ENCODE peak calls at places on chromosomes 13 and 19, in five cellular contexts. One of them, this sample, is unnamed. For H3K4me1, the result is how much of the 10 kb centered on the place peaks cover.

GRCh38 chr19:5588441-5588840 is 20.7 kb upstream of the TINCR start:
- DNase-seq in A549: no peak
- DNase-seq in H1: no peak
- DNase-seq in HCT116: no peak
- DNase-seq in IMR-90: no peak
- DNase-seq in this sample: no peak

GRCh38 chr19:14496849-14497346 is 971 bp upstream of the GIPC1 start:
- DNase-seq in H1: no peak
- DNase-seq in HCT116: no peak
- DNase-seq in IMR-90: no peak
- DNase-seq in A549: no peak
- DNase-seq in this sample: no peak

GRCh38 chr19:31154021-31154420 is 195.2 kb downstream of the TSHZ3 start:
- DNase-seq in H1: no peak
- DNase-seq in A549: no peak
- DNase-seq in IMR-90: peak
- DNase-seq in HCT116: no peak
- DNase-seq in this sample: no peak

GRCh38 chr13:97279913-97280312 is 57.8 kb downstream of the MBNL2 start:
- DNase-seq in IMR-90: peak
- DNase-seq in H1: no peak
- DNase-seq in A549: no peak
- DNase-seq in HCT116: no peak
- DNase-seq in this sample: no peak

GRCh38 chr13:28273919-28274318 is 135.6 kb downstream of the PAN3 start:
- DNase-seq in IMR-90: peak
- DNase-seq in HCT116: no peak
- DNase-seq in H1: no peak
- DNase-seq in A549: no peak
- DNase-seq in this sample: no peak

GRCh38 chr19:18514800-18515682 is 6.8 kb downstream of the ELL start:
- DNase-seq in A549: no peak
- DNase-seq in H1: no peak
- DNase-seq in HCT116: no peak
- DNase-seq in IMR-90: peak
- DNase-seq in this sample: peak

GRCh38 chr13:78012046-78012445 is 93.4 kb upstream of the EDNRB start:
- DNase-seq in IMR-90: no peak
- DNase-seq in HCT116: no peak
- DNase-seq in H1: no peak
- DNase-seq in A549: no peak
- DNase-seq in this sample: no peak

GRCh38 chr19:38093587-38093986 is 130.4 kb downstream of the DPF1 start:
- DNase-seq in H1: no peak
- DNase-seq in A549: no peak
- DNase-seq in HCT116: no peak
- DNase-seq in IMR-90: no peak
- DNase-seq in this sample: no peak

GRCh38 chr13:113991676-113992179 is 17.9 kb upstream of the C13orf46 start:
- DNase-seq in IMR-90: no peak
- DNase-seq in H1: no peak
- DNase-seq in A549: no peak
- DNase-seq in HCT116: no peak
- DNase-seq in this sample: no peak

GRCh38 chr19:38617283-38617763 is 430 bp downstream of the MAP4K1 start:
- DNase-seq in IMR-90: no peak
- DNase-seq in H1: no peak
- DNase-seq in HCT116: no peak
- DNase-seq in A549: no peak
- DNase-seq in this sample: no peak

GRCh38 chr19:31135841-31136240 is 213.4 kb downstream of the TSHZ3 start:
- DNase-seq in H1: no peak
- DNase-seq in A549: no peak
- DNase-seq in IMR-90: peak
- DNase-seq in HCT116: no peak
- DNase-seq in this sample: no peak

DNA sequence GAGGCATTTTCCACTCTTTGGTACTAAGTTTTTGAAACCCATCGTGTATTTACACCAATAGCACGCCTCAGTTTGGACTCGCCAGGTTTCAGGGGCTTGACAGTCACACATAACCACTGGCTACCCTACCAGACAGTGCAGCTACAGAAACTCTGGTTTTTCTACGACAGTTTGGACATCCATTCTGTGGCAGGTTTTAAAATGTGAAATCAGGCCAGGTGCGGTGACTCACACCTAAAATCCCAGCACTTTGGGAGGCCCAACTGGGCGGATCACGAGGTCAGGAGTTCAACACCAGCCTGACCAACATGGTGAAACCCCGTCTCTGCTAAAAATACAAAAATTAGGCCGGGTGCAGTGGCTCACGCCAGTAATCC is 13.2 kb downstream of the KDELR1 start:
- DNase-seq in H1: no peak
- DNase-seq in A549: no peak
- DNase-seq in HCT116: no peak
- DNase-seq in IMR-90: no peak
- DNase-seq in this sample: no peak
- TF ChIP-seq RAD21 in H1: no peak
- TF ChIP-seq RAD21 in A549: no peak
- TF ChIP-seq RAD21 in HCT116: no peak
- TF ChIP-seq RAD21 in IMR-90: no peak
- TF ChIP-seq RAD21 in this sample: no peak

GRCh38 chr13:35941374-35941773 is 189.8 kb downstream of the DCLK1 start:
- DNase-seq in HCT116: no peak
- DNase-seq in H1: no peak
- DNase-seq in IMR-90: no peak
- DNase-seq in A549: no peak
- DNase-seq in this sample: no peak

GRCh38 chr13:35947315-35947714 is 183.9 kb downstream of the DCLK1 start:
- DNase-seq in H1: no peak
- DNase-seq in HCT116: no peak
- DNase-seq in IMR-90: no peak
- DNase-seq in A549: no peak
- DNase-seq in this sample: no peak
- H3K4me1 ChIP-seq in H1: under half
- H3K4me1 ChIP-seq in HCT116: under half
- H3K4me1 ChIP-seq in IMR-90: under half
- H3K4me1 ChIP-seq in A549: under half
- H3K4me1 ChIP-seq in this sample: under half

GRCh38 chr19:55392820-55393219 is 7.1 kb downstream of the RPL28 start:
- DNase-seq in A549: no peak
- DNase-seq in IMR-90: no peak
- DNase-seq in HCT116: no peak
- DNase-seq in H1: no peak
- DNase-seq in this sample: peak

GRCh38 chr19:55391191-55391670 is 5.5 kb downstream of the RPL28 start:
- DNase-seq in A549: no peak
- DNase-seq in IMR-90: no peak
- DNase-seq in H1: no peak
- DNase-seq in HCT116: no peak
- DNase-seq in this sample: no peak

GRCh38 chr19:55389386-55390317 is 3.9 kb downstream of the RPL28 start:
- DNase-seq in H1: no peak
- DNase-seq in HCT116: no peak
- DNase-seq in A549: no peak
- DNase-seq in IMR-90: no peak
- DNase-seq in this sample: no peak

GRCh38 chr19:55391702-55392615 is 6.2 kb downstream of the RPL28 start:
- DNase-seq in IMR-90: peak
- DNase-seq in A549: no peak
- DNase-seq in HCT116: no peak
- DNase-seq in H1: no peak
- DNase-seq in this sample: no peak

GRCh38 chr19:55390461-55390880 is 4.7 kb downstream of the RPL28 start:
- DNase-seq in HCT116: no peak
- DNase-seq in A549: no peak
- DNase-seq in IMR-90: no peak
- DNase-seq in H1: no peak
- DNase-seq in this sample: no peak
- TF ChIP-seq RAD21 in HCT116: no peak
- TF ChIP-seq RAD21 in A549: no peak
- TF ChIP-seq RAD21 in IMR-90: no peak
- TF ChIP-seq RAD21 in H1: no peak
- TF ChIP-seq RAD21 in this sample: no peak

GRCh38 chr13:32947411-32947810 is 68.8 kb upstream of the KL start:
- DNase-seq in H1: no peak
- DNase-seq in IMR-90: no peak
- DNase-seq in HCT116: no peak
- DNase-seq in A549: no peak
- DNase-seq in this sample: no peak

GRCh38 chr13:32941368-32941767 is 74.9 kb upstream of the KL start:
- DNase-seq in IMR-90: no peak
- DNase-seq in H1: no peak
- DNase-seq in A549: no peak
- DNase-seq in HCT116: no peak
- DNase-seq in this sample: no peak

GRCh38 chr13:32951580-32951979 is 64.6 kb upstream of the KL start:
- DNase-seq in H1: no peak
- DNase-seq in A549: no peak
- DNase-seq in IMR-90: no peak
- DNase-seq in HCT116: no peak
- DNase-seq in this sample: no peak

GRCh38 chr13:32947886-32948285 is 68.3 kb upstream of the KL start:
- DNase-seq in H1: no peak
- DNase-seq in HCT116: no peak
- DNase-seq in IMR-90: no peak
- DNase-seq in A549: no peak
- DNase-seq in this sample: no peak

GRCh38 chr13:32946558-32946957 is 69.7 kb upstream of the KL start:
- DNase-seq in A549: no peak
- DNase-seq in IMR-90: no peak
- DNase-seq in HCT116: no peak
- DNase-seq in H1: no peak
- DNase-seq in this sample: no peak
- H3K4me1 ChIP-seq in A549: under half
- H3K4me1 ChIP-seq in IMR-90: under half
- H3K4me1 ChIP-seq in HCT116: under half
- H3K4me1 ChIP-seq in H1: under half
- H3K4me1 ChIP-seq in this sample: under half

DNA sequence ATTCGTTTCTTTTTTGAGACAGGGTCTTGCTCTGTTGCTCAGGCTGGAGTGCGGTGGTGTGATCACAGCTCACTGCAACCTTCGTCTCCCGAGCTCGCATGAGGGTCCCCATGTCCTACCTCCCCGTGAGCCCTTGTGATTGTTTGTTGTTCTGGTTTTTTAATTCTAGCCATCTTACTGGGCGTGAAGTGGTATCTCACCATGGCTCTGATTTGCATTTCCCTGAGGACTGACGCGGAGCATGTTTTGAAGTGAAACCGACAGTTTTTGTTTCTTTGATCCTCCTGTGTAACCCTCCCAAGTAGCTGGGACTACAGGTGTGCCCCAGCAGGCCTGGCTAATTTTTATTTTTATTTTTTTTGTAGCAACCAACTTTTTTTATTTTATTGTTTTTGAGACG is 21.7 kb downstream of the GNG7 start:
- DNase-seq in H1: no peak
- DNase-seq in A549: no peak
- DNase-seq in HCT116: no peak
- DNase-seq in IMR-90: no peak
- DNase-seq in this sample: no peak
- TF ChIP-seq RAD21 in H1: no peak
- TF ChIP-seq RAD21 in A549: no peak
- TF ChIP-seq RAD21 in HCT116: no peak
- TF ChIP-seq RAD21 in IMR-90: no peak
- TF ChIP-seq RAD21 in this sample: no peak